ENCODE peak calls at places on chromosome 20, in four cellular contexts. R, A, S and Y are unnamed samples.
A peak's percentile ranks its signal among the peaks of the same experiment; 100 is the strongest.

GRCh38 chr20:7090001-7090400 is 322.5 kb downstream of the BMP2 start:
- DNase-seq in S (no peak), A (no peak), R (no peak), Y (no peak)

GRCh38 chr20:32559753-32560380 is 25.3 kb downstream of the NOL4L start:
- DNase-seq in A (no peak), S (peak; percentile 50), R (no peak), Y (no peak)

GRCh38 chr20:45370571-45371204 is 7.4 kb downstream of the TP53TG5 start:
- DNase-seq in A (no peak), R (no peak), S (no peak), Y (no peak)

GRCh38 chr20:51493346-51493791 is 49.1 kb downstream of the NFATC2 start:
- DNase-seq in A (peak; percentile 31), R (peak; percentile 82), S (no peak), Y (no peak)

GRCh38 chr20:458766-459165 is 3.6 kb downstream of the TBC1D20 start:
- DNase-seq in A (no peak), R (no peak), S (no peak), Y (no peak)

GRCh38 chr20:48631114-48632016 is 196.4 kb downstream of the PREX1 start:
- DNase-seq in S (peak; percentile 26), R (no peak), A (no peak), Y (no peak)

GRCh38 chr20:60255426-60255825 is 297.2 kb downstream of the CDH26 start:
- DNase-seq in A (no peak), S (no peak), R (no peak), Y (no peak)

GRCh38 chr20:768426-768978 is at the start of gene SLC52A3:
- DNase-seq in A (no peak), R (no peak), S (no peak), Y (no peak)

GRCh38 chr20:18144541-18145099 is 7.0 kb downstream of the KAT14 start:
- DNase-seq in R (no peak), A (no peak), S (no peak), Y (no peak)

GRCh38 chr20:44384423-44385027 is 29.0 kb downstream of the HNF4A start:
- DNase-seq in A (peak; percentile 77), S (peak; percentile 65), R (peak; percentile 70), Y (peak; percentile 84)

GRCh38 chr20:32526561-32526960 is 58.6 kb downstream of the NOL4L start:
- DNase-seq in A (no peak), R (no peak), S (no peak), Y (no peak)

GRCh38 chr20:46710149-46710913 is 882 bp downstream of the SLC2A10 start:
- DNase-seq in S (no peak), R (no peak), A (no peak), Y (no peak)

GRCh38 chr20:22768779-22769178 is 184.4 kb upstream of the FOXA2 start:
- DNase-seq in A (no peak), R (no peak), S (peak; percentile 15), Y (peak; percentile 56)

GRCh38 chr20:18971121-18971520 is 157.5 kb downstream of the SCP2D1 start:
- DNase-seq in S (no peak), A (no peak), R (no peak), Y (no peak)

GRCh38 chr20:7499201-7499600 is 441.1 kb downstream of the HAO1 start:
- DNase-seq in R (no peak), S (no peak), A (no peak), Y (no peak)

GRCh38 chr20:61936701-61937131 is 129.0 kb downstream of the TAF4 start:
- DNase-seq in R (no peak), A (no peak), S (no peak), Y (no peak)

GRCh38 chr20:38405132-38405531 is 30.0 kb downstream of the SNHG17 start:
- DNase-seq in A (no peak), S (no peak), R (no peak), Y (no peak)

GRCh38 chr20:15555913-15556312 is 1017.3 kb downstream of the KIF16B start:
- DNase-seq in S (no peak), A (no peak), R (no peak), Y (peak; percentile 81)

GRCh38 chr20:13936781-13937576 is 53.4 kb downstream of the SEL1L2 start:
- DNase-seq in R (no peak), S (no peak), A (no peak), Y (no peak)

GRCh38 chr20:52789716-52790115 is 182.4 kb upstream of the TSHZ2 start:
- DNase-seq in S (no peak), R (no peak), A (no peak), Y (no peak)

GRCh38 chr20:56414842-56415765 is 3.0 kb downstream of the CASS4 start:
- DNase-seq in A (no peak), S (peak; percentile 91), R (peak; percentile 79), Y (peak; percentile 75)

GRCh38 chr20:37108676-37109075 is 12.9 kb upstream of the RBL1 start:
- DNase-seq in S (no peak), R (no peak), A (no peak), Y (no peak)

GRCh38 chr20:5100684-5101347 is 18.9 kb downstream of the PCNA start:
- DNase-seq in A (peak; percentile 68), S (peak; percentile 56), R (peak; percentile 63), Y (peak; percentile 84)

GRCh38 chr20:13430346-13431002 is 208.3 kb downstream of the TASP1 start:
- DNase-seq in R (no peak), A (no peak), S (no peak), Y (no peak)

GRCh38 chr20:5153152-5153467 is 26.3 kb downstream of the CDS2 start:
- DNase-seq in S (no peak), R (no peak), A (no peak), Y (no peak)

GRCh38 chr20:3358676-3359340 is 48.7 kb downstream of the DNAAF9 start:
- DNase-seq in A (no peak), S (no peak), R (no peak), Y (no peak)

GRCh38 chr20:58669287-58670006 is 18.4 kb downstream of the STX16 start:
- DNase-seq in S (no peak), A (no peak), R (no peak), Y (no peak)

GRCh38 chr20:33784225-33784624 is 26.9 kb upstream of the CHMP4B start:
- DNase-seq in A (no peak), R (no peak), S (no peak), Y (no peak)

GRCh38 chr20:54093423-54094267 is 23.3 kb upstream of the BCAS1 start:
- DNase-seq in R (no peak), A (no peak), S (no peak), Y (no peak)

GRCh38 chr20:19692100-19692499 is 66.0 kb upstream of the RIN2 start:
- DNase-seq in R (no peak), A (no peak), S (no peak), Y (peak; percentile 38)

GRCh38 chr20:62066983-62067433 is 1.3 kb upstream of the TAF4 start:
- DNase-seq in R (no peak), S (no peak), A (no peak), Y (peak; percentile 32)

GRCh38 chr20:50305636-50306477 is 115.2 kb downstream of the CEBPB start:
- DNase-seq in A (no peak), R (no peak), S (no peak), Y (peak; percentile 36)

GRCh38 chr20:63411898-63412631 is 50.9 kb upstream of the CHRNA4 start:
- DNase-seq in A (no peak), S (no peak), R (peak; percentile 11), Y (no peak)

GRCh38 chr20:4431446-4431845 is 290.3 kb upstream of the PRND start:
- DNase-seq in S (no peak), A (no peak), R (no peak), Y (no peak)

GRCh38 chr20:45097485-45098095 is 3.3 kb downstream of the KCNS1 start:
- DNase-seq in A (no peak), R (peak; percentile 54), S (no peak), Y (no peak)

GRCh38 chr20:63116412-63117106 is 99.4 kb downstream of the YTHDF1 start:
- DNase-seq in R (no peak), S (no peak), A (no peak), Y (peak; percentile 48)

GRCh38 chr20:58690851-58691250 is 1.7 kb upstream of the NPEPL1 start:
- DNase-seq in R (no peak), S (no peak), A (no peak), Y (peak; percentile 57)

DNA sequence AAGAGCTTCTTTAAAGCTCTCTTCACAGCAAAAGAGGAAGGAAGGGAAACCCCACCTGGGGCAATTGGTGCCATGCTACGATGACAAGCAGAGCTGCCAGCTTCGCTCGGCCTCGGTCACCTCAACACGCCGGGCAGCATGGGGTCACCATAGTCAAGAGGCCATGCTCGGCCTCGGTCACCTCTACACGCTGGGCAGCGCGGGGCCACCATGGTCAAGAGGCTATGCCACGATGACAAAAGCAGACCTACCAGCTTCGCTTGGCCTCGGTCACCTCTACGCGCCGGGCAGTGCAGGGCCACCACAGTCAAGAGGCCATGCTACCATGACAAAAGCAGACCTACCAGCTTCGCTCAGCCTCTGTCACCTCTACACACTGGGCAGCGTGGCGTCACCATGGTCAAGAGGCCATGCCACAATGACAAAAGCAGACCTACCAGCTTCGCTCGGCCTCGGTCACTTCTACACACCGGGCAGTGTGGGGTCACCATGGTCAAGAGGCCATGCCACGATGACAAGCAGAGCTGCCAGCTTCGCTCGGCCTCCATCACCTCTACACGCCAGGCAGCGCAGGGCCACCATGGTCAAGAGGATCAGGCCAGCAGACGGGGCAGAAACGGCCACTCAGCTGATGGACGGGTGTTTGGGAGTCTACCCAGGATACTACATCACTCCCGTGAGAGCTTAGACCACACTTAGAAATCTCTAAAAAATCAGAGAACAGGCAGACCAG is 12.1 kb downstream of the APMAP start:
- DNase-seq in S (no peak), A (no peak), R (no peak), Y (no peak)
- H3K9me3 ChIP-seq in S (no peaks in the 10 kb centered on the region), A (no peaks in the 10 kb centered on the region), R (no peaks in the 10 kb centered on the region), Y (no peaks in the 10 kb centered on the region)

DNA sequence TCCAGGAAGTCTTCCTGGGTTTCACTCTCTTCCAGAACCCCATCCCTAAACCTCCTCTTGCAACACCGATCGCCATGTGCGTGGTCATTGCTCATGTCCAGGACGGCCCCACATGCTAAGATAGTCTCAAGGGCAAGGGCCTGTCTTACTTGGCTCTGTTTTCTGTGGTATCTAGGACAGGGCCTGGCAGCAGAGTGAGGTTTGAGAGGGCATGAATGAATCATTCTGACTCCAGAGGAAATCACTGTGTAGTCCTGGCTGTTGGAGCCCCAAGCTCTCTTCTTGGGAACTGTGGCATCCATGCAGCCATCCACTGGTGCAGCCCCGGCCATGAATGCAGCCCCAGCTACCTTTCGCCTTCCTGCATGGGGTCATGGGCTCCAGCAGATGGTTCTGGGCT is 12.4 kb downstream of the SIRPA start:
- DNase-seq in S (peak; percentile 81), A (no peak), R (no peak), Y (peak; percentile 19)
- H3K4me3 ChIP-seq in S (no peak overlapping the region), A (no peak overlapping the region), R (no peak overlapping the region), Y (no peak overlapping the region)

DNA sequence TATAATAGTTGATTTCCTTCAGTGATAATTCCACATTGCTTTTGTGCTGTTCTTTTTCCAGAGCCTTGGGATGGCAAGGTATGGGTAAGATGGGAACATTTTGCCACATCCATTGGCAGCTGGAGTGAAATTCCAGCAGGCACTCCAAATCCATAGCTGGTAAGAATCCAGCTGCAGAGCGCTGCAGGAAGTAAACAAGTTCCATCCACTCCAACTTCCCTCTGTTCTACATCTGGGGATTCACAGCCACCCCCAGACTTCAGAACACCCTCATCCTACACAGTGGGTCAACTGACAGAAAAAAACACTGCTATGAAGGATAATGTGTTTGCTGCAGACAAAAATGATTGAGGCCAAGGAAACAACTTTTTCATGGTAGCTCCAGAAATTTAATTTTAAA is 747.8 kb downstream of the MAFB start:
- DNase-seq in S (peak; percentile 3), A (no peak), R (no peak), Y (no peak)
- H3K9me3 ChIP-seq in S (no peaks in the 10 kb centered on the region), A (no peaks in the 10 kb centered on the region), R (no peaks in the 10 kb centered on the region), Y (no peaks in the 10 kb centered on the region)

GRCh38 chr20:10217517-10218410 is 866 bp upstream of the SNAP25 start:
- DNase-seq in S (no peak), R (no peak), A (no peak), Y (peak; percentile 90)
- H3K4me3 ChIP-seq in S (no peak overlapping the region), R (no peak overlapping the region), A (no peak overlapping the region), Y (peak overlapping the region; percentile 59)

GRCh38 chr20:57415791-57416190 is 24.6 kb downstream of the RBM38 start:
- DNase-seq in R (no peak), S (no peak), A (no peak), Y (no peak)
- H3K9me3 ChIP-seq in R (no peaks in the 10 kb centered on the region), S (no peaks in the 10 kb centered on the region), A (no peaks in the 10 kb centered on the region), Y (no peaks in the 10 kb centered on the region)